ENCODE peak calls at places on chromosomes 13 and 19, in ten cellular contexts. N, P, T, O, L, X, D, I, H and K are unnamed samples.

GRCh38 chr19:2619076-2619475 is 83.4 kb downstream of the GNG7 start:
- DNase-seq in N (no peak), P (peak; percentile 30), T (no peak), O (no peak), L (no peak), X (no peak), D (no peak), I (no peak), H (no peak), K (no peak)

GRCh38 chr13:98974053-98974452 is 3.8 kb downstream of the DOCK9 start:
- DNase-seq in N (no peak), P (no peak), T (no peak), O (no peak), L (no peak), X (no peak), D (no peak), I (no peak), H (no peak), K (no peak)

GRCh38 chr13:49148405-49148804 is 71.7 kb upstream of the MLNR start:
- DNase-seq in N (no peak), P (no peak), T (no peak), O (no peak), L (no peak), X (no peak), D (no peak), I (no peak), H (no peak), K (no peak)

GRCh38 chr13:111926501-111927180 is 140.3 kb upstream of the SOX1 start:
- DNase-seq in N (no peak), P (no peak), T (no peak), O (no peak), L (no peak), X (no peak), D (peak; percentile 17), I (no peak), H (no peak), K (no peak)

GRCh38 chr19:38667552-38668205 is 20.2 kb downstream of the ACTN4 start:
- DNase-seq in N (no peak), P (peak; percentile 84), T (no peak), O (no peak), L (no peak), X (no peak), D (no peak), I (no peak), H (no peak), K (no peak)

GRCh38 chr19:12723383-12723642 is 419 bp downstream of the TNPO2 start:
- DNase-seq in N (no peak), P (peak; percentile 14), T (no peak), O (no peak), L (peak; percentile 28), X (no peak), D (peak; percentile 56), I (no peak), H (no peak), K (no peak)

GRCh38 chr19:31938675-31939074 is 406.7 kb upstream of the ZNF507 start:
- DNase-seq in N (no peak), P (peak; percentile 25), T (no peak), O (no peak), L (no peak), X (no peak), D (no peak), I (no peak), H (no peak), K (no peak)

GRCh38 chr13:50255639-50256038 is 240.4 kb downstream of the KCNRG start:
- DNase-seq in N (no peak), P (peak; percentile 20), T (no peak), O (no peak), L (no peak), X (no peak), D (no peak), I (no peak), H (no peak), K (no peak)

GRCh38 chr19:45166723-45167252 is 6.0 kb upstream of the NKPD1 start:
- DNase-seq in N (no peak), P (no peak), T (no peak), O (no peak), L (no peak), X (no peak), D (peak; percentile 64), I (no peak), H (no peak), K (no peak)

GRCh38 chr13:67042556-67042955 is 187.6 kb downstream of the PCDH9 start:
- DNase-seq in N (no peak), P (no peak), T (no peak), O (no peak), L (no peak), X (no peak), D (no peak), I (no peak), H (no peak), K (no peak)

GRCh38 chr13:106213028-106213427 is 322.4 kb downstream of the EFNB2 start:
- DNase-seq in N (no peak), P (no peak), T (no peak), O (no peak), L (peak; percentile 75), X (no peak), D (no peak), I (no peak), H (no peak), K (no peak)
- H3K27ac ChIP-seq in N (no peak overlapping the region), P (no peak overlapping the region), T (no peak overlapping the region), O (no peak overlapping the region), L (peak overlapping the region; percentile 82), X (no peak overlapping the region), D (peak overlapping the region; percentile 67), I (no peak overlapping the region), H (no peak overlapping the region), K (no peak overlapping the region)

DNA sequence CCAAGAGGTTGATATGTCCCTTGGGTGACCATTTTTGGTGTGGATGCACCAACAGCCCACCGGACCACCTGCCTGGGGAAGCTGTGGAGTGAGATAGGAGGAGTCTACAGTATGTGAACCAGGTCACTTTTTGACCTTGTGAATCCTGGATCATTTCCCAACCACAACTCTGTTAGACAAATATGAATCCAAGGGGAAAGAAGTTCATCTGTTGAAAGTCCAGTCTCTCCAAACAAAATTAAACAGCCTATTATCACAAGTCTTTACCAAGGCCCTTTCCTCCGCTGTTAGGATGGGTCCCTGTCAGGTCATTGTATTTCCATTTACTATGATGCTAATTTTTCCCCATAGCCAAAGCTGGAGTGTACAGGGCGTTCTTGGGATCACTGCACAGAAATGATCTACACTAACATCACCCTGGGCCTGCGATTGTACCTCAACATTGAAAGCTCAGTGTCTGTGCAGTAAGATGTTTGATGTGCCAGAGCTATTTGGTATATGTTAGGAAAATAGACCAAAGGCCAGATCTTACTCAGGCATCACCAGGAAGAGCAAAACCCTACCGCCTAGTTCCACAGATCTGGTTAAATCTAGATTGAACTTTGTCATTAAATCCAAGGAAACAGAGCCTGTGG is 117.1 kb downstream of the STARD13 start:
- DNase-seq in N (no peak), P (no peak), T (no peak), O (no peak), L (no peak), X (no peak), D (no peak), I (no peak), H (no peak), K (no peak)
- H3K4me1 ChIP-seq in N (peaks cover 3% of the 10 kb centered on the region), P (peaks cover 8% of the 10 kb centered on the region), T (no peaks in the 10 kb centered on the region), O (peaks cover 8% of the 10 kb centered on the region), L (no peaks in the 10 kb centered on the region), X (peaks cover 11% of the 10 kb centered on the region), D (no peaks in the 10 kb centered on the region), I (no peaks in the 10 kb centered on the region), H (no peaks in the 10 kb centered on the region), K (no peaks in the 10 kb centered on the region)

GRCh38 chr19:35562336-35562735 is 1.1 kb downstream of the ATP4A start:
- DNase-seq in N (no peak), P (no peak), T (no peak), O (no peak), L (no peak), X (no peak), D (no peak), I (no peak), H (no peak), K (no peak)

GRCh38 chr19:35561436-35561835 is 2.0 kb downstream of the ATP4A start:
- DNase-seq in N (no peak), P (no peak), T (no peak), O (no peak), L (no peak), X (no peak), D (no peak), I (no peak), H (no peak), K (no peak)

GRCh38 chr19:35565016-35565856 is 1.8 kb upstream of the ATP4A start:
- DNase-seq in N (no peak), P (no peak), T (no peak), O (no peak), L (no peak), X (peak; percentile 83), D (no peak), I (no peak), H (no peak), K (no peak)

GRCh38 chr19:35562776-35563175 is 682 bp downstream of the ATP4A start:
- DNase-seq in N (no peak), P (no peak), T (no peak), O (no peak), L (no peak), X (no peak), D (no peak), I (no peak), H (no peak), K (no peak)

GRCh38 chr19:35563207-35563829 is at the start of gene ATP4A:
- DNase-seq in N (no peak), P (no peak), T (no peak), O (no peak), L (no peak), X (no peak), D (no peak), I (no peak), H (no peak), K (no peak)
- H3K27me3 ChIP-seq in N (peaks cover 41% of the 10 kb centered on the region), P (peaks cover 20% of the 10 kb centered on the region), T (peaks cover under 1% of the 10 kb centered on the region), O (peaks cover 30% of the 10 kb centered on the region), L (peaks cover 51% of the 10 kb centered on the region), X (no peaks in the 10 kb centered on the region), D (peaks cover 18% of the 10 kb centered on the region), I (peaks cover 10% of the 10 kb centered on the region), H (peaks cover 8% of the 10 kb centered on the region), K (peaks cover 11% of the 10 kb centered on the region)

GRCh38 chr19:1076046-1076386 is 9.0 kb downstream of the ARHGAP45 start:
- DNase-seq in N (no peak), P (no peak), T (no peak), O (no peak), L (no peak), X (no peak), D (no peak), I (no peak), H (no peak), K (no peak)

GRCh38 chr19:1072371-1073015 is 5.5 kb downstream of the ARHGAP45 start:
- DNase-seq in N (no peak), P (no peak), T (no peak), O (no peak), L (no peak), X (no peak), D (no peak), I (no peak), H (no peak), K (no peak)

GRCh38 chr19:1073063-1073955 is 6.3 kb downstream of the ARHGAP45 start:
- DNase-seq in N (no peak), P (no peak), T (no peak), O (no peak), L (no peak), X (no peak), D (no peak), I (no peak), H (peak; percentile 55), K (peak; percentile 53)

GRCh38 chr19:1074512-1075283 is 7.7 kb downstream of the ARHGAP45 start:
- DNase-seq in N (peak; percentile 82), P (no peak), T (no peak), O (peak; percentile 97), L (no peak), X (peak; percentile 65), D (no peak), I (peak; percentile 92), H (peak; percentile 100), K (peak; percentile 94)

GRCh38 chr19:1073956-1074511 is 7.1 kb downstream of the ARHGAP45 start:
- DNase-seq in N (no peak), P (no peak), T (no peak), O (peak; percentile 53), L (no peak), X (no peak), D (no peak), I (no peak), H (no peak), K (no peak)
- H3K27ac ChIP-seq in N (no peak overlapping the region), P (no peak overlapping the region), T (no peak overlapping the region), O (peak overlapping the region; percentile 69), L (no peak overlapping the region), X (no peak overlapping the region), D (no peak overlapping the region), I (peak overlapping the region; percentile 5), H (peak overlapping the region; percentile 29), K (peak overlapping the region; percentile 54)